ENCODE peak calls at places on chromosomes 5 and 9, in seven cellular contexts. One of them, this sample, is unnamed.

GRCh38 chr9:117232266-117232665 is 182.6 kb downstream of the ASTN2 start:
- DNase-seq in EL: no peak
- DNase-seq in AG20443: no peak
- DNase-seq in GM12864: no peak
- DNase-seq in SHP77: no peak
- DNase-seq in fibroblast of gingiva: no peak
- DNase-seq in adipocyte: no peak
- DNase-seq in this sample: no peak

GRCh38 chr5:132003170-132003744 is 8.2 kb downstream of the ACSL6 start:
- DNase-seq in SHP77: no peak
- DNase-seq in adipocyte: no peak
- DNase-seq in GM12864: no peak
- DNase-seq in fibroblast of gingiva: peak; percentile 14
- DNase-seq in AG20443: no peak
- DNase-seq in EL: no peak
- DNase-seq in this sample: peak; percentile 64

GRCh38 chr9:13352451-13352979 is 73.0 kb upstream of the MPDZ start:
- DNase-seq in SHP77: no peak
- DNase-seq in fibroblast of gingiva: no peak
- DNase-seq in adipocyte: no peak
- DNase-seq in AG20443: no peak
- DNase-seq in EL: no peak
- DNase-seq in GM12864: no peak
- DNase-seq in this sample: no peak

GRCh38 chr9:15317836-15318235 is 10.8 kb upstream of the TTC39B start:
- DNase-seq in GM12864: no peak
- DNase-seq in AG20443: no peak
- DNase-seq in EL: peak; percentile 69
- DNase-seq in fibroblast of gingiva: no peak
- DNase-seq in SHP77: no peak
- DNase-seq in adipocyte: no peak
- DNase-seq in this sample: no peak

GRCh38 chr5:115423541-115423940 is 121.0 kb downstream of the FEM1C start:
- DNase-seq in AG20443: no peak
- DNase-seq in EL: no peak
- DNase-seq in adipocyte: no peak
- DNase-seq in SHP77: peak; percentile 21
- DNase-seq in fibroblast of gingiva: no peak
- DNase-seq in GM12864: no peak
- DNase-seq in this sample: no peak

GRCh38 chr9:110650991-110651411 is 17.6 kb upstream of the MUSK start:
- DNase-seq in adipocyte: peak; percentile 97
- DNase-seq in fibroblast of gingiva: peak; percentile 99
- DNase-seq in EL: peak; percentile 98
- DNase-seq in SHP77: peak; percentile 90
- DNase-seq in AG20443: peak; percentile 74
- DNase-seq in GM12864: no peak
- DNase-seq in this sample: no peak

GRCh38 chr5:73120222-73121108 is at the start of gene TMEM171:
- DNase-seq in adipocyte: peak; percentile 75
- DNase-seq in fibroblast of gingiva: peak; percentile 38
- DNase-seq in AG20443: peak; percentile 79
- DNase-seq in GM12864: no peak
- DNase-seq in SHP77: no peak
- DNase-seq in EL: peak; percentile 62
- DNase-seq in this sample: no peak

GRCh38 chr5:84059672-84060071 is 325.0 kb downstream of the EDIL3 start:
- DNase-seq in GM12864: no peak
- DNase-seq in adipocyte: no peak
- DNase-seq in SHP77: no peak
- DNase-seq in EL: no peak
- DNase-seq in fibroblast of gingiva: no peak
- DNase-seq in AG20443: no peak
- DNase-seq in this sample: no peak

GRCh38 chr5:153752890-153753289 is 262.4 kb downstream of the GRIA1 start:
- DNase-seq in fibroblast of gingiva: no peak
- DNase-seq in adipocyte: no peak
- DNase-seq in EL: no peak
- DNase-seq in AG20443: no peak
- DNase-seq in SHP77: no peak
- DNase-seq in GM12864: no peak
- DNase-seq in this sample: no peak

GRCh38 chr9:2262809-2263510 is 247.8 kb downstream of the SMARCA2 start:
- DNase-seq in EL: no peak
- DNase-seq in adipocyte: no peak
- DNase-seq in SHP77: no peak
- DNase-seq in fibroblast of gingiva: no peak
- DNase-seq in GM12864: no peak
- DNase-seq in AG20443: no peak
- DNase-seq in this sample: no peak

GRCh38 chr5:14462681-14463080 is 118.9 kb upstream of the OTULINL start:
- DNase-seq in fibroblast of gingiva: no peak
- DNase-seq in EL: no peak
- DNase-seq in adipocyte: no peak
- DNase-seq in SHP77: no peak
- DNase-seq in AG20443: no peak
- DNase-seq in GM12864: no peak
- DNase-seq in this sample: no peak

GRCh38 chr5:96794757-96795156 is 13.0 kb downstream of the ERAP1 start:
- DNase-seq in fibroblast of gingiva: no peak
- DNase-seq in adipocyte: no peak
- DNase-seq in AG20443: no peak
- DNase-seq in EL: no peak
- DNase-seq in GM12864: no peak
- DNase-seq in SHP77: no peak
- DNase-seq in this sample: no peak

GRCh38 chr5:96780626-96781025 is 27.1 kb downstream of the ERAP1 start:
- DNase-seq in adipocyte: no peak
- DNase-seq in EL: peak; percentile 54
- DNase-seq in SHP77: no peak
- DNase-seq in GM12864: no peak
- DNase-seq in fibroblast of gingiva: no peak
- DNase-seq in AG20443: no peak
- DNase-seq in this sample: no peak

GRCh38 chr9:95726756-95727155 is 148.7 kb upstream of the ERCC6L2 start:
- DNase-seq in EL: peak; percentile 55
- DNase-seq in fibroblast of gingiva: peak; percentile 39
- DNase-seq in GM12864: no peak
- DNase-seq in SHP77: peak; percentile 14
- DNase-seq in AG20443: peak; percentile 68
- DNase-seq in adipocyte: peak; percentile 89
- DNase-seq in this sample: no peak

GRCh38 chr9:17005085-17005484 is 129.8 kb upstream of the CNTLN start:
- DNase-seq in adipocyte: peak; percentile 93
- DNase-seq in SHP77: no peak
- DNase-seq in GM12864: no peak
- DNase-seq in EL: peak; percentile 77
- DNase-seq in AG20443: peak; percentile 82
- DNase-seq in fibroblast of gingiva: peak; percentile 93
- DNase-seq in this sample: no peak

GRCh38 chr5:132760043-132760420 is 12.8 kb downstream of the CCNI2 start:
- DNase-seq in EL: no peak
- DNase-seq in AG20443: no peak
- DNase-seq in adipocyte: no peak
- DNase-seq in SHP77: no peak
- DNase-seq in fibroblast of gingiva: no peak
- DNase-seq in GM12864: no peak
- DNase-seq in this sample: no peak

GRCh38 chr5:115465416-115465815 is 79.2 kb downstream of the FEM1C start:
- DNase-seq in AG20443: no peak
- DNase-seq in GM12864: no peak
- DNase-seq in SHP77: no peak
- DNase-seq in fibroblast of gingiva: peak; percentile 29
- DNase-seq in adipocyte: no peak
- DNase-seq in EL: peak; percentile 42
- DNase-seq in this sample: no peak

GRCh38 chr5:36242534-36243144 is 914 bp upstream of the NADK2 start:
- DNase-seq in SHP77: peak; percentile 22
- DNase-seq in EL: no peak
- DNase-seq in GM12864: no peak
- DNase-seq in fibroblast of gingiva: no peak
- DNase-seq in AG20443: peak; percentile 15
- DNase-seq in adipocyte: no peak
- DNase-seq in this sample: no peak

GRCh38 chr5:168048486-168048885 is 243.0 kb upstream of the WWC1 start:
- DNase-seq in adipocyte: no peak
- DNase-seq in fibroblast of gingiva: no peak
- DNase-seq in GM12864: no peak
- DNase-seq in SHP77: no peak
- DNase-seq in EL: no peak
- DNase-seq in AG20443: peak; percentile 21
- DNase-seq in this sample: no peak

GRCh38 chr9:134575817-134576176 is 65.8 kb upstream of the COL5A1 start:
- DNase-seq in adipocyte: no peak
- DNase-seq in GM12864: no peak
- DNase-seq in SHP77: no peak
- DNase-seq in EL: no peak
- DNase-seq in fibroblast of gingiva: no peak
- DNase-seq in AG20443: no peak
- DNase-seq in this sample: no peak

GRCh38 chr5:77437194-77437593 is 54.9 kb downstream of the WDR41 start:
- DNase-seq in AG20443: no peak
- DNase-seq in EL: no peak
- DNase-seq in GM12864: no peak
- DNase-seq in adipocyte: no peak
- DNase-seq in SHP77: peak; percentile 4
- DNase-seq in fibroblast of gingiva: no peak
- DNase-seq in this sample: no peak

GRCh38 chr9:23746317-23746716 is 79.7 kb downstream of the ELAVL2 start:
- DNase-seq in EL: no peak
- DNase-seq in GM12864: no peak
- DNase-seq in SHP77: no peak
- DNase-seq in AG20443: no peak
- DNase-seq in fibroblast of gingiva: no peak
- DNase-seq in adipocyte: no peak
- DNase-seq in this sample: no peak

GRCh38 chr9:90046317-90046861 is 441.6 kb downstream of the GADD45G start:
- DNase-seq in fibroblast of gingiva: no peak
- DNase-seq in adipocyte: no peak
- DNase-seq in EL: no peak
- DNase-seq in GM12864: no peak
- DNase-seq in AG20443: no peak
- DNase-seq in SHP77: no peak
- DNase-seq in this sample: no peak

GRCh38 chr9:136799079-136799853 is 3.1 kb downstream of the CCDC183 start:
- DNase-seq in adipocyte: no peak
- DNase-seq in GM12864: no peak
- DNase-seq in AG20443: no peak
- DNase-seq in EL: no peak
- DNase-seq in fibroblast of gingiva: no peak
- DNase-seq in SHP77: peak; percentile 42
- DNase-seq in this sample: no peak

GRCh38 chr5:61617039-61617438 is 285.0 kb downstream of the ZSWIM6 start:
- DNase-seq in fibroblast of gingiva: no peak
- DNase-seq in adipocyte: no peak
- DNase-seq in AG20443: no peak
- DNase-seq in SHP77: no peak
- DNase-seq in EL: no peak
- DNase-seq in GM12864: no peak
- DNase-seq in this sample: no peak

GRCh38 chr5:411728-412127 is 31.2 kb upstream of the EXOC3 start:
- DNase-seq in AG20443: no peak
- DNase-seq in SHP77: peak; percentile 77
- DNase-seq in EL: no peak
- DNase-seq in GM12864: no peak
- DNase-seq in adipocyte: no peak
- DNase-seq in fibroblast of gingiva: no peak
- DNase-seq in this sample: no peak

GRCh38 chr9:119533509-119533908 is 164.3 kb upstream of the BRINP1 start:
- DNase-seq in fibroblast of gingiva: no peak
- DNase-seq in EL: no peak
- DNase-seq in AG20443: no peak
- DNase-seq in SHP77: no peak
- DNase-seq in adipocyte: no peak
- DNase-seq in GM12864: no peak
- DNase-seq in this sample: no peak

GRCh38 chr9:87336914-87337333 is 160.7 kb upstream of the DAPK1 start:
- DNase-seq in SHP77: peak; percentile 18
- DNase-seq in EL: peak; percentile 78
- DNase-seq in adipocyte: peak; percentile 92
- DNase-seq in AG20443: peak; percentile 68
- DNase-seq in fibroblast of gingiva: peak; percentile 86
- DNase-seq in GM12864: peak; percentile 48
- DNase-seq in this sample: peak; percentile 40

GRCh38 chr9:6277417-6277816 is 50.8 kb upstream of the TPD52L3 start:
- DNase-seq in SHP77: no peak
- DNase-seq in EL: no peak
- DNase-seq in fibroblast of gingiva: no peak
- DNase-seq in adipocyte: no peak
- DNase-seq in GM12864: no peak
- DNase-seq in AG20443: no peak
- DNase-seq in this sample: no peak